ENCODE peak calls at places on chromosomes 6 and 20, in five cellular contexts. One of them, this sample, is unnamed.

GRCh38 chr6:5645275-5645674 is 361.4 kb downstream of the NRN1 start:
- DNase-seq in RCC 7860: no peak
- DNase-seq in CD4-positive, CD25-positive, alpha-beta regulatory T cell: no peak
- DNase-seq in T-helper 2 cell: no peak
- DNase-seq in non-pigmented ciliary epithelial cell: no peak
- DNase-seq in this sample: no peak

GRCh38 chr20:54668271-54669053 is 193.1 kb downstream of the DOK5 start:
- DNase-seq in CD4-positive, CD25-positive, alpha-beta regulatory T cell: peak; percentile 4
- DNase-seq in T-helper 2 cell: no peak
- DNase-seq in non-pigmented ciliary epithelial cell: no peak
- DNase-seq in RCC 7860: no peak
- DNase-seq in this sample: peak; percentile 33

GRCh38 chr6:87789198-87789899 is 87.3 kb upstream of the AKIRIN2 start:
- DNase-seq in RCC 7860: peak; percentile 70
- DNase-seq in T-helper 2 cell: no peak
- DNase-seq in non-pigmented ciliary epithelial cell: no peak
- DNase-seq in CD4-positive, CD25-positive, alpha-beta regulatory T cell: no peak
- DNase-seq in this sample: peak; percentile 87

GRCh38 chr20:34111057-34111711 is 859 bp downstream of the EIF2S2 start:
- DNase-seq in RCC 7860: no peak
- DNase-seq in CD4-positive, CD25-positive, alpha-beta regulatory T cell: peak; percentile 11
- DNase-seq in non-pigmented ciliary epithelial cell: no peak
- DNase-seq in T-helper 2 cell: no peak
- DNase-seq in this sample: no peak

GRCh38 chr6:150537481-150537880 is 62.2 kb upstream of the PLEKHG1 start:
- DNase-seq in CD4-positive, CD25-positive, alpha-beta regulatory T cell: no peak
- DNase-seq in T-helper 2 cell: no peak
- DNase-seq in non-pigmented ciliary epithelial cell: no peak
- DNase-seq in RCC 7860: no peak
- DNase-seq in this sample: no peak

GRCh38 chr20:31985152-31985551 is 17.2 kb downstream of the XKR7 start:
- DNase-seq in T-helper 2 cell: no peak
- DNase-seq in non-pigmented ciliary epithelial cell: no peak
- DNase-seq in RCC 7860: no peak
- DNase-seq in CD4-positive, CD25-positive, alpha-beta regulatory T cell: no peak
- DNase-seq in this sample: no peak

GRCh38 chr6:157620905-157621304 is 202.1 kb upstream of the SNX9 start:
- DNase-seq in non-pigmented ciliary epithelial cell: no peak
- DNase-seq in RCC 7860: no peak
- DNase-seq in T-helper 2 cell: no peak
- DNase-seq in CD4-positive, CD25-positive, alpha-beta regulatory T cell: no peak
- DNase-seq in this sample: no peak

GRCh38 chr6:27592107-27592480 is 119.2 kb upstream of the ZNF184 start:
- DNase-seq in T-helper 2 cell: no peak
- DNase-seq in non-pigmented ciliary epithelial cell: no peak
- DNase-seq in RCC 7860: no peak
- DNase-seq in CD4-positive, CD25-positive, alpha-beta regulatory T cell: no peak
- DNase-seq in this sample: peak; percentile 59

GRCh38 chr20:53100476-53100911 is 128.3 kb downstream of the TSHZ2 start:
- DNase-seq in CD4-positive, CD25-positive, alpha-beta regulatory T cell: no peak
- DNase-seq in non-pigmented ciliary epithelial cell: no peak
- DNase-seq in T-helper 2 cell: no peak
- DNase-seq in RCC 7860: no peak
- DNase-seq in this sample: no peak

GRCh38 chr6:11393713-11394627 is 143.6 kb upstream of the TMEM170B start:
- DNase-seq in RCC 7860: peak; percentile 90
- DNase-seq in CD4-positive, CD25-positive, alpha-beta regulatory T cell: no peak
- DNase-seq in T-helper 2 cell: no peak
- DNase-seq in non-pigmented ciliary epithelial cell: peak; percentile 47
- DNase-seq in this sample: peak; percentile 54

GRCh38 chr6:7721654-7722053 is 4.2 kb upstream of the BMP6 start:
- DNase-seq in RCC 7860: peak; percentile 11
- DNase-seq in CD4-positive, CD25-positive, alpha-beta regulatory T cell: no peak
- DNase-seq in non-pigmented ciliary epithelial cell: no peak
- DNase-seq in T-helper 2 cell: no peak
- DNase-seq in this sample: peak; percentile 19

GRCh38 chr20:53949319-53949839 is 121.0 kb downstream of the BCAS1 start:
- DNase-seq in non-pigmented ciliary epithelial cell: peak; percentile 75
- DNase-seq in T-helper 2 cell: peak; percentile 86
- DNase-seq in CD4-positive, CD25-positive, alpha-beta regulatory T cell: peak; percentile 80
- DNase-seq in RCC 7860: peak; percentile 91
- DNase-seq in this sample: no peak

GRCh38 chr20:48556956-48557355 is 270.8 kb downstream of the PREX1 start:
- DNase-seq in CD4-positive, CD25-positive, alpha-beta regulatory T cell: no peak
- DNase-seq in T-helper 2 cell: no peak
- DNase-seq in RCC 7860: no peak
- DNase-seq in non-pigmented ciliary epithelial cell: no peak
- DNase-seq in this sample: no peak

GRCh38 chr20:10513931-10514575 is 78.9 kb downstream of the SLX4IP start:
- DNase-seq in T-helper 2 cell: no peak
- DNase-seq in non-pigmented ciliary epithelial cell: no peak
- DNase-seq in RCC 7860: no peak
- DNase-seq in CD4-positive, CD25-positive, alpha-beta regulatory T cell: no peak
- DNase-seq in this sample: no peak

GRCh38 chr6:43608310-43608763 is 20.7 kb downstream of the GTPBP2 start:
- DNase-seq in T-helper 2 cell: peak; percentile 13
- DNase-seq in CD4-positive, CD25-positive, alpha-beta regulatory T cell: peak; percentile 49
- DNase-seq in non-pigmented ciliary epithelial cell: no peak
- DNase-seq in RCC 7860: peak; percentile 43
- DNase-seq in this sample: peak; percentile 62

GRCh38 chr6:146286976-146287375 is 256.7 kb upstream of the RAB32 start:
- DNase-seq in RCC 7860: no peak
- DNase-seq in T-helper 2 cell: no peak
- DNase-seq in non-pigmented ciliary epithelial cell: no peak
- DNase-seq in CD4-positive, CD25-positive, alpha-beta regulatory T cell: no peak
- DNase-seq in this sample: no peak

GRCh38 chr6:93918258-93918657 is 498.9 kb upstream of the EPHA7 start:
- DNase-seq in RCC 7860: no peak
- DNase-seq in T-helper 2 cell: no peak
- DNase-seq in CD4-positive, CD25-positive, alpha-beta regulatory T cell: no peak
- DNase-seq in non-pigmented ciliary epithelial cell: no peak
- DNase-seq in this sample: no peak

GRCh38 chr6:109714611-109715010 is 23.5 kb downstream of the FIG4 start:
- DNase-seq in RCC 7860: no peak
- DNase-seq in CD4-positive, CD25-positive, alpha-beta regulatory T cell: no peak
- DNase-seq in T-helper 2 cell: no peak
- DNase-seq in non-pigmented ciliary epithelial cell: no peak
- DNase-seq in this sample: no peak

GRCh38 chr6:106046116-106046853 is 39.9 kb upstream of the PRDM1 start:
- DNase-seq in RCC 7860: no peak
- DNase-seq in T-helper 2 cell: no peak
- DNase-seq in CD4-positive, CD25-positive, alpha-beta regulatory T cell: no peak
- DNase-seq in non-pigmented ciliary epithelial cell: no peak
- DNase-seq in this sample: no peak

GRCh38 chr6:81774542-81774941 is 22.1 kb upstream of the TENT5A start:
- DNase-seq in RCC 7860: no peak
- DNase-seq in CD4-positive, CD25-positive, alpha-beta regulatory T cell: no peak
- DNase-seq in non-pigmented ciliary epithelial cell: no peak
- DNase-seq in T-helper 2 cell: no peak
- DNase-seq in this sample: peak; percentile 43

This sample was measured in Caki2.